ENCODE peak calls at places on chromosome 1, in eight cellular contexts. U is heart left ventricle; G is ovary; F is astrocyte; I is naive thymus-derived CD4-positive, alpha-beta T cell; N is aorta; B is fibroblast of mammary gland; Y is HCT116. D is an unnamed sample.

GRCh38 chr1:90707363-90707710 is 9.8 kb downstream of the BARHL2 start:
- DNase-seq in I (no peak), G (no peak), U (no peak), Y (no peak), N (peak), F (peak), B (peak), D (no peak)

GRCh38 chr1:159989581-159989980 is 35.5 kb upstream of the SLAMF9 start:
- DNase-seq in U (no peak), G (no peak), N (no peak), I (no peak), B (no peak), F (no peak), Y (no peak), D (no peak)

GRCh38 chr1:175870217-175870616 is 126.8 kb upstream of the TNR start:
- DNase-seq in N (no peak), I (no peak), F (no peak), Y (no peak), U (no peak), G (no peak), B (no peak), D (no peak)

GRCh38 chr1:3584915-3585314 is 26.4 kb downstream of the MEGF6 start:
- DNase-seq in B (no peak), F (no peak), Y (no peak), G (no peak), U (no peak), I (no peak), N (no peak), D (no peak)

GRCh38 chr1:227944066-227944930 is 3.4 kb downstream of the WNT9A start:
- DNase-seq in G (peak), U (no peak), Y (no peak), F (no peak), B (peak), I (no peak), N (peak), D (no peak)

GRCh38 chr1:231866392-231867331 is 240.1 kb downstream of the DISC1 start:
- DNase-seq in U (peak), N (peak), I (peak), Y (peak), G (peak), F (peak), B (peak), D (no peak)

GRCh38 chr1:61687901-61688300 is 37.0 kb downstream of the TM2D1 start:
- DNase-seq in F (peak), B (peak), G (no peak), I (no peak), N (no peak), U (no peak), Y (no peak), D (no peak)

GRCh38 chr1:81812712-81813111 is 12.0 kb downstream of the ADGRL2 start:
- DNase-seq in G (no peak), N (no peak), I (no peak), F (peak), B (peak), Y (no peak), U (no peak), D (no peak)

GRCh38 chr1:119988316-119989067 is 81.0 kb downstream of the NOTCH2 start:
- DNase-seq in F (no peak), B (no peak), I (no peak), G (no peak), U (no peak), N (no peak), Y (no peak), D (no peak)

GRCh38 chr1:229973297-229973612 is 93.8 kb upstream of the GALNT2 start:
- DNase-seq in B (no peak), Y (no peak), F (no peak), U (no peak), N (no peak), G (no peak), I (no peak), D (no peak)

GRCh38 chr1:197029749-197030148 is 37.3 kb downstream of the F13B start:
- DNase-seq in B (peak), Y (no peak), G (no peak), N (no peak), F (no peak), I (no peak), U (no peak), D (no peak)

GRCh38 chr1:228811655-228812315 is 76.5 kb downstream of the RHOU start:
- DNase-seq in G (no peak), F (no peak), B (no peak), Y (no peak), N (no peak), U (no peak), I (no peak), D (no peak)

GRCh38 chr1:166888710-166889109 is 12.6 kb upstream of the TADA1 start:
- DNase-seq in G (no peak), N (no peak), F (no peak), Y (no peak), I (no peak), U (no peak), B (peak), D (no peak)

GRCh38 chr1:20540281-20540680 is 12.1 kb upstream of the FAM43B start:
- DNase-seq in F (peak), Y (no peak), N (no peak), U (no peak), B (peak), I (no peak), G (no peak), D (no peak)

GRCh38 chr1:165841582-165842362 is 14.4 kb downstream of the UCK2 start:
- DNase-seq in Y (no peak), B (peak), I (no peak), U (no peak), F (peak), N (no peak), G (no peak), D (no peak)

GRCh38 chr1:201594575-201595245 is 55.8 kb downstream of the NAV1 start:
- DNase-seq in G (no peak), Y (no peak), I (no peak), U (no peak), F (no peak), B (no peak), N (no peak), D (no peak)

GRCh38 chr1:55833452-55834160 is 618.4 kb upstream of the USP24 start:
- DNase-seq in F (peak), U (no peak), I (no peak), B (peak), G (no peak), Y (no peak), N (no peak), D (peak)

GRCh38 chr1:3564921-3565831 is 46.1 kb downstream of the MEGF6 start:
- DNase-seq in I (peak), U (no peak), B (peak), Y (no peak), F (no peak), G (no peak), N (no peak), D (no peak)

DNA sequence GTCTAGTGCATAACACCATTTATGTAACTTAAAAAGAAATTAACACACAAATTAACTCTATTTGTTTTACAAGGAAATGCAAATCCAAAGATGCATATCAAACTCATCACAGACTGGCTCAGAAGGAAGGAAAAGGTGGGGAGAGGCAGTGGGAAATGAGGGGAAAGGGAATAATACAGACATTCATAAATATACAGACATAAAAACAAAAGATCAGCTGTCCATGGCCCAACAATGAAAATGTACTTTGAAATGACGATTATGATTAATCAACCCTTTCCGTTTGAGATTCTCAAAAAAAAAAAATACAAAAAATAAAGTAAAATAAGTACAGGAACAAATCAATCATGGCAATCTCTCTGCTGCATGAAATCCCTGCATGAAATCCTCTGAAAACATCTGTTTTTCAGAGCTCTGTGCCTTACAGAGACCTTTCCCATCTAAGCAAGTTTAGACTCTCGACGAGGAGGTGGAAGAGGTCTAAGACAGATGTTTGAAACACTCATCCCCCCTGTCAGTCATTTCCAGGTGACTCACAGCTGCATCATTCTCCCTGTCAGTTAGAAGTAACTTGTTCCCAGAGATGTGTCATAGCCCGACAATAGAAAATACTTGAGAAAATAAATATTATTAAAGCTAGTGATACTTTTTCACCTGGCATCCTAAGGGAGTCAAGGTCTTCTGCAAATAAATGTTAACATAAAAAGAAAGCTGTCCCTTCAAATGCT is 41.4 kb upstream of the SEC16B start:
- DNase-seq in G (no peak), N (no peak), B (peak), U (no peak), I (no peak), F (peak), Y (peak), D (peak)
- H3K4me3 ChIP-seq in G (no peak), N (no peak), B (no peak), U (no peak), I (no peak), F (no peak), Y (no peak), D (no peak)

DNA sequence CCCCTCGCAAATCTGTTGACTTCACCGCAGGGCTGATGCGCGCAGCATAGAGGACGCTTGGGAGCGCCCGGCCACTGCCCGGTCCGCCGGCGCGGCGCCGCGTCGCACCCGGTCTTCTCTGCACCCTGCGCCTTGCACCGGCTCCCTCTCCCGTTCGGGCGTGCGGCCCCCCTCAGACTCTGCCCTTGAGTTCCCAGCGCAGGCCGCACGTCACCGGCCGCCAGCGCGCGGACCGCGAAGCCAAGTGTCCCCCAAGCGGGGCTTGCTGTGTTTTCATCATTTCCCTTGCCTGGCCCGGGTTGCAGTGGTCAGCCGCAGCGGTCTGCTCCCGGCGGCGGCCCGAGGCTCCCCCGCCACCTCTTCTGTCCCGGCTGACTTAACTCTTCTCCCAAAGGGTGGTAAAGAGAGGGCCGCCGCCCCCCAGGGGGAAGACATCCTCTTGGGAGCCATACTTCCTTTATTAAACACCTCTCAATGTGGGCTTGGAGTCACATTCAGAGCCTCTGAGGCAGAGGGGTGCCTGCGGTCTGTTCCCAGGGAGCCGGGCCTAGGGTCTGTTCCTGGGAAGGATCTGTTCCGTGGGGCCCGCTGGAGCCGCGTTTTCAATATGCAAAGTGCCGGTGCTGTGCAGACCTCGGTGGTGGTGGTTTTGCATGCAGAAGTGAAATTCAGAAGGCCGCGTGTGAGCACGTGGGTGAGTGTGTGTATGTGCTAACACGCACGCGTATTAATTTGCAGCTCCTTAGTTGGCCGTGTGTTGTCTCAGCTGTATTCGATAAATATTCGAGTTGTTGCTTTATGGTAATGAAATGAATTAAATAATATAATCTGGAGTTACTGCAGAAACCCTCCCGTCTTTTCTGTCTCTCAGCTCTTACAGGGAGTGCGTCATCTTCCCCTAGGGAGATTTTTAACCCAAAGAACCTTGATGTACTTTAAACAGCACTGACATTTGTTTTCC is 17.6 kb downstream of the PBX1 start:
- DNase-seq in F (no peak), B (peak), G (peak), U (peak), I (no peak), N (peak), Y (no peak), D (peak)
- H3K4me3 ChIP-seq in F (peak), B (peak), G (peak), U (peak), I (no peak), N (peak), Y (no peak), D (peak)

GRCh38 chr1:23597635-23598388 is 38.5 kb upstream of the ID3 start:
- DNase-seq in Y (no peak), I (no peak), B (no peak), G (no peak), F (no peak), N (no peak), U (no peak), D (no peak)

GRCh38 chr1:23600283-23600682 is 41.0 kb upstream of the ID3 start:
- DNase-seq in U (peak), N (no peak), Y (no peak), B (no peak), I (no peak), F (no peak), G (no peak), D (no peak)

GRCh38 chr1:23598424-23598823 is 39.1 kb upstream of the ID3 start:
- DNase-seq in G (no peak), B (no peak), U (peak), Y (no peak), F (no peak), N (no peak), I (no peak), D (no peak)

GRCh38 chr1:23601104-23601967 is 42.0 kb upstream of the ID3 start:
- DNase-seq in N (no peak), Y (no peak), G (no peak), U (peak), B (no peak), F (no peak), I (peak), D (no peak)

DNA sequence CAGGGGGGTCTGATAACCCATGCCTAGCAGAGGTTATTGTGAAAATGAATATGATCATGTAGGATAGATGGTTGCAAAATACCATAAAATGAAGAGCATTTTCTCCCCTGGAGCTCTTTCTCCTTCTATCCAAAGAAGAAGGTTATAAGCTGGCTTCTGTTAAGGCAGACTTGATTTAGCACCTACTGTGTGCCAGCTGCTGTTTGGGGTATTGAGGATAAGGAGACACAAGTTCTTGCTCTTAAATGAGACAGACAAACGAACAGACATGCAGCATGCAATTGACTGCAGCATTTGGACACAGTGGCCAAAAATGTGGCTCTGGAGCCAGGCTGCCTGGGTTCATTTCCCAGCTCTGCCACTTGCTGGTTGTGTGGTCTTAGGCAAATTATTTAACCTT is 39.8 kb upstream of the ID3 start:
- DNase-seq in G (no peak), B (no peak), U (peak), I (no peak), N (no peak), Y (no peak), F (no peak), D (no peak)
- H3K4me3 ChIP-seq in G (no peak), B (no peak), U (no peak), I (no peak), N (no peak), Y (no peak), F (no peak), D (no peak)

GRCh38 chr1:100178092-100178491 is at the start of gene LRRC39:
- DNase-seq in Y (no peak), N (no peak), U (no peak), I (no peak), B (no peak), G (no peak), F (no peak), D (no peak)
- H3K4me3 ChIP-seq in Y (no peak), N (no peak), U (peak), I (no peak), B (no peak), G (no peak), F (no peak), D (no peak)

D was measured in skeletal muscle cell.